ENCODE peak calls at places on chromosomes 4 and X, in six cellular contexts. One of them, this sample, is unnamed. For H3K9me3, the result is how much of the 10 kb centered on the place peaks cover.

GRCh38 chr4:3332498-3332897 is 39.7 kb downstream of the RGS12 start:
- DNase-seq in thoracic aorta: no peak
- DNase-seq in HCT116: no peak
- DNase-seq in CD8-positive, alpha-beta memory T cell: no peak
- DNase-seq in CD4-positive, CD25-positive, alpha-beta regulatory T cell: no peak
- DNase-seq in PC-3: no peak
- DNase-seq in this sample: no peak

GRCh38 chr4:179097741-179098140 is 1655.5 kb upstream of the AGA start:
- DNase-seq in thoracic aorta: no peak
- DNase-seq in HCT116: no peak
- DNase-seq in CD8-positive, alpha-beta memory T cell: no peak
- DNase-seq in CD4-positive, CD25-positive, alpha-beta regulatory T cell: no peak
- DNase-seq in PC-3: peak
- DNase-seq in this sample: no peak

GRCh38 chr4:79174855-79175254 is 151.0 kb downstream of the NAA11 start:
- DNase-seq in thoracic aorta: no peak
- DNase-seq in HCT116: no peak
- DNase-seq in CD8-positive, alpha-beta memory T cell: no peak
- DNase-seq in CD4-positive, CD25-positive, alpha-beta regulatory T cell: no peak
- DNase-seq in PC-3: no peak
- DNase-seq in this sample: no peak

GRCh38 chr4:26263165-26263564 is 57.6 kb upstream of the RBPJ start:
- DNase-seq in thoracic aorta: no peak
- DNase-seq in HCT116: peak
- DNase-seq in CD8-positive, alpha-beta memory T cell: no peak
- DNase-seq in CD4-positive, CD25-positive, alpha-beta regulatory T cell: peak
- DNase-seq in PC-3: peak
- DNase-seq in this sample: no peak

GRCh38 chr4:124111922-124112321 is 600.6 kb downstream of the ANKRD50 start:
- DNase-seq in thoracic aorta: no peak
- DNase-seq in HCT116: peak
- DNase-seq in CD8-positive, alpha-beta memory T cell: no peak
- DNase-seq in CD4-positive, CD25-positive, alpha-beta regulatory T cell: peak
- DNase-seq in PC-3: peak
- DNase-seq in this sample: no peak

GRCh38 chr4:76806336-76806735 is 91.6 kb downstream of the SOWAHB start:
- DNase-seq in thoracic aorta: no peak
- DNase-seq in HCT116: no peak
- DNase-seq in CD8-positive, alpha-beta memory T cell: no peak
- DNase-seq in CD4-positive, CD25-positive, alpha-beta regulatory T cell: no peak
- DNase-seq in PC-3: no peak
- DNase-seq in this sample: no peak

GRCh38 chr4:5804656-5805055 is 88.2 kb downstream of the CRMP1 start:
- DNase-seq in thoracic aorta: no peak
- DNase-seq in HCT116: no peak
- DNase-seq in CD8-positive, alpha-beta memory T cell: no peak
- DNase-seq in CD4-positive, CD25-positive, alpha-beta regulatory T cell: no peak
- DNase-seq in PC-3: no peak
- DNase-seq in this sample: no peak

GRCh38 chr4:150782921-150783320 is 201.0 kb downstream of the MAB21L2 start:
- DNase-seq in thoracic aorta: no peak
- DNase-seq in HCT116: no peak
- DNase-seq in CD8-positive, alpha-beta memory T cell: no peak
- DNase-seq in CD4-positive, CD25-positive, alpha-beta regulatory T cell: no peak
- DNase-seq in PC-3: no peak
- DNase-seq in this sample: peak

GRCh38 chr4:153566751-153567150 is 100.6 kb downstream of the TMEM131L start:
- DNase-seq in thoracic aorta: no peak
- DNase-seq in HCT116: no peak
- DNase-seq in CD8-positive, alpha-beta memory T cell: no peak
- DNase-seq in CD4-positive, CD25-positive, alpha-beta regulatory T cell: no peak
- DNase-seq in PC-3: no peak
- DNase-seq in this sample: no peak

GRCh38 chr4:57182132-57182874 is 72.1 kb upstream of the IGFBP7 start:
- DNase-seq in thoracic aorta: no peak
- DNase-seq in HCT116: no peak
- DNase-seq in CD8-positive, alpha-beta memory T cell: no peak
- DNase-seq in CD4-positive, CD25-positive, alpha-beta regulatory T cell: no peak
- DNase-seq in PC-3: no peak
- DNase-seq in this sample: peak

GRCh38 chrX:98506907-98507306 is 1623.2 kb downstream of the RPA4 start:
- DNase-seq in thoracic aorta: no peak
- DNase-seq in HCT116: no peak
- DNase-seq in CD8-positive, alpha-beta memory T cell: no peak
- DNase-seq in CD4-positive, CD25-positive, alpha-beta regulatory T cell: no peak
- DNase-seq in PC-3: peak
- DNase-seq in this sample: no peak

GRCh38 chr4:39526283-39526682 is 956 bp downstream of the UGDH start:
- DNase-seq in thoracic aorta: no peak
- DNase-seq in HCT116: no peak
- DNase-seq in CD8-positive, alpha-beta memory T cell: no peak
- DNase-seq in CD4-positive, CD25-positive, alpha-beta regulatory T cell: no peak
- DNase-seq in PC-3: peak
- DNase-seq in this sample: no peak

GRCh38 chr4:151781026-151781425 is 20.2 kb upstream of the GATB start:
- DNase-seq in thoracic aorta: no peak
- DNase-seq in HCT116: no peak
- DNase-seq in CD8-positive, alpha-beta memory T cell: no peak
- DNase-seq in CD4-positive, CD25-positive, alpha-beta regulatory T cell: no peak
- DNase-seq in PC-3: no peak
- DNase-seq in this sample: no peak

GRCh38 chrX:141341341-141341740 is 99.0 kb upstream of the SPANXC start:
- DNase-seq in thoracic aorta: no peak
- DNase-seq in HCT116: no peak
- DNase-seq in CD8-positive, alpha-beta memory T cell: no peak
- DNase-seq in CD4-positive, CD25-positive, alpha-beta regulatory T cell: no peak
- DNase-seq in PC-3: peak
- DNase-seq in this sample: no peak

GRCh38 chr4:92121099-92121498 is 182.7 kb upstream of the GRID2 start:
- DNase-seq in thoracic aorta: no peak
- DNase-seq in HCT116: no peak
- DNase-seq in CD8-positive, alpha-beta memory T cell: no peak
- DNase-seq in CD4-positive, CD25-positive, alpha-beta regulatory T cell: no peak
- DNase-seq in PC-3: peak
- DNase-seq in this sample: peak

GRCh38 chr4:5842456-5842855 is 50.4 kb downstream of the CRMP1 start:
- DNase-seq in thoracic aorta: no peak
- DNase-seq in HCT116: no peak
- DNase-seq in CD8-positive, alpha-beta memory T cell: no peak
- DNase-seq in CD4-positive, CD25-positive, alpha-beta regulatory T cell: no peak
- DNase-seq in PC-3: no peak
- DNase-seq in this sample: no peak

GRCh38 chrX:4249401-4249800 is 536.0 kb upstream of the PRKX start:
- DNase-seq in thoracic aorta: no peak
- DNase-seq in HCT116: no peak
- DNase-seq in CD8-positive, alpha-beta memory T cell: no peak
- DNase-seq in CD4-positive, CD25-positive, alpha-beta regulatory T cell: no peak
- DNase-seq in PC-3: no peak
- DNase-seq in this sample: no peak

GRCh38 chr4:180909279-180909678 is 1333.9 kb upstream of the TENM3 start:
- DNase-seq in thoracic aorta: no peak
- DNase-seq in HCT116: peak
- DNase-seq in CD8-positive, alpha-beta memory T cell: no peak
- DNase-seq in CD4-positive, CD25-positive, alpha-beta regulatory T cell: no peak
- DNase-seq in PC-3: peak
- DNase-seq in this sample: no peak

GRCh38 chr4:13515268-13515667 is 29.0 kb downstream of the NKX3-2 start:
- DNase-seq in thoracic aorta: no peak
- DNase-seq in HCT116: no peak
- DNase-seq in CD8-positive, alpha-beta memory T cell: no peak
- DNase-seq in CD4-positive, CD25-positive, alpha-beta regulatory T cell: no peak
- DNase-seq in PC-3: no peak
- DNase-seq in this sample: no peak

GRCh38 chr4:11480683-11481082 is 52.0 kb upstream of the HS3ST1 start:
- DNase-seq in thoracic aorta: no peak
- DNase-seq in HCT116: no peak
- DNase-seq in CD8-positive, alpha-beta memory T cell: no peak
- DNase-seq in CD4-positive, CD25-positive, alpha-beta regulatory T cell: peak
- DNase-seq in PC-3: peak
- DNase-seq in this sample: no peak

GRCh38 chr4:166165829-166166420 is 292.9 kb downstream of the TLL1 start:
- DNase-seq in thoracic aorta: no peak
- DNase-seq in HCT116: peak
- DNase-seq in CD8-positive, alpha-beta memory T cell: peak
- DNase-seq in CD4-positive, CD25-positive, alpha-beta regulatory T cell: peak
- DNase-seq in PC-3: peak
- DNase-seq in this sample: peak

GRCh38 chr4:10045481-10045880 is 24.2 kb upstream of the SLC2A9 start:
- DNase-seq in thoracic aorta: no peak
- DNase-seq in HCT116: peak
- DNase-seq in CD8-positive, alpha-beta memory T cell: no peak
- DNase-seq in CD4-positive, CD25-positive, alpha-beta regulatory T cell: no peak
- DNase-seq in PC-3: peak
- DNase-seq in this sample: no peak

GRCh38 chr4:135735543-135735942 is 1534.0 kb upstream of the PABPC4L start:
- DNase-seq in thoracic aorta: no peak
- DNase-seq in HCT116: no peak
- DNase-seq in CD8-positive, alpha-beta memory T cell: no peak
- DNase-seq in CD4-positive, CD25-positive, alpha-beta regulatory T cell: no peak
- DNase-seq in PC-3: no peak
- DNase-seq in this sample: no peak

GRCh38 chrX:39484159-39484558 is 613.6 kb downstream of the BCOR start:
- DNase-seq in thoracic aorta: no peak
- DNase-seq in HCT116: no peak
- DNase-seq in CD8-positive, alpha-beta memory T cell: no peak
- DNase-seq in CD4-positive, CD25-positive, alpha-beta regulatory T cell: no peak
- DNase-seq in PC-3: no peak
- DNase-seq in this sample: no peak

GRCh38 chr4:149553959-149554520 is 261.6 kb downstream of the IQCM start:
- DNase-seq in thoracic aorta: no peak
- DNase-seq in HCT116: no peak
- DNase-seq in CD8-positive, alpha-beta memory T cell: no peak
- DNase-seq in CD4-positive, CD25-positive, alpha-beta regulatory T cell: no peak
- DNase-seq in PC-3: no peak
- DNase-seq in this sample: peak

GRCh38 chrX:20026278-20026677 is 35.4 kb upstream of the BCLAF3 start:
- DNase-seq in thoracic aorta: no peak
- DNase-seq in HCT116: no peak
- DNase-seq in CD8-positive, alpha-beta memory T cell: no peak
- DNase-seq in CD4-positive, CD25-positive, alpha-beta regulatory T cell: no peak
- DNase-seq in PC-3: peak
- DNase-seq in this sample: no peak

GRCh38 chr4:142660728-142661127 is 185.4 kb downstream of the INPP4B start:
- DNase-seq in thoracic aorta: no peak
- DNase-seq in HCT116: no peak
- DNase-seq in CD8-positive, alpha-beta memory T cell: no peak
- DNase-seq in CD4-positive, CD25-positive, alpha-beta regulatory T cell: no peak
- DNase-seq in PC-3: no peak
- DNase-seq in this sample: no peak

GRCh38 chr4:23458061-23458460 is 431.8 kb downstream of the PPARGC1A start:
- DNase-seq in thoracic aorta: no peak
- DNase-seq in HCT116: no peak
- DNase-seq in CD8-positive, alpha-beta memory T cell: no peak
- DNase-seq in CD4-positive, CD25-positive, alpha-beta regulatory T cell: no peak
- DNase-seq in PC-3: no peak
- DNase-seq in this sample: no peak

GRCh38 chr4:92387459-92388069 is 83.8 kb downstream of the GRID2 start:
- DNase-seq in thoracic aorta: no peak
- DNase-seq in HCT116: peak
- DNase-seq in CD8-positive, alpha-beta memory T cell: no peak
- DNase-seq in CD4-positive, CD25-positive, alpha-beta regulatory T cell: peak
- DNase-seq in PC-3: peak
- DNase-seq in this sample: peak

GRCh38 chr4:28436191-28437080 is 1575.8 kb downstream of the STIM2 start:
- DNase-seq in thoracic aorta: no peak
- DNase-seq in HCT116: no peak
- DNase-seq in CD8-positive, alpha-beta memory T cell: no peak
- DNase-seq in CD4-positive, CD25-positive, alpha-beta regulatory T cell: no peak
- DNase-seq in PC-3: peak
- DNase-seq in this sample: no peak

GRCh38 chrX:53538781-53539180 is 104.6 kb upstream of the HSD17B10 start:
- DNase-seq in thoracic aorta: no peak
- DNase-seq in HCT116: no peak
- DNase-seq in CD8-positive, alpha-beta memory T cell: no peak
- DNase-seq in CD4-positive, CD25-positive, alpha-beta regulatory T cell: no peak
- DNase-seq in PC-3: no peak
- DNase-seq in this sample: no peak

GRCh38 chrX:129769467-129770154 is 10.1 kb upstream of the SASH3 start:
- DNase-seq in thoracic aorta: no peak
- DNase-seq in HCT116: no peak
- DNase-seq in CD8-positive, alpha-beta memory T cell: peak
- DNase-seq in CD4-positive, CD25-positive, alpha-beta regulatory T cell: peak
- DNase-seq in PC-3: no peak
- DNase-seq in this sample: no peak

GRCh38 chr4:165095291-165095690 is 17.4 kb downstream of the TMEM192 start:
- DNase-seq in thoracic aorta: no peak
- DNase-seq in HCT116: no peak
- DNase-seq in CD8-positive, alpha-beta memory T cell: no peak
- DNase-seq in CD4-positive, CD25-positive, alpha-beta regulatory T cell: no peak
- DNase-seq in PC-3: no peak
- DNase-seq in this sample: no peak
- H3K9me3 ChIP-seq in thoracic aorta: under half
- H3K9me3 ChIP-seq in HCT116: under half
- H3K9me3 ChIP-seq in CD8-positive, alpha-beta memory T cell: under half
- H3K9me3 ChIP-seq in CD4-positive, CD25-positive, alpha-beta regulatory T cell: under half
- H3K9me3 ChIP-seq in PC-3: under half
- H3K9me3 ChIP-seq in this sample: under half

GRCh38 chrX:40843643-40844042 is 108.3 kb upstream of the MED14 start:
- DNase-seq in thoracic aorta: no peak
- DNase-seq in HCT116: no peak
- DNase-seq in CD8-positive, alpha-beta memory T cell: no peak
- DNase-seq in CD4-positive, CD25-positive, alpha-beta regulatory T cell: no peak
- DNase-seq in PC-3: peak
- DNase-seq in this sample: no peak

GRCh38 chrX:40849906-40850672 is 114.7 kb upstream of the MED14 start:
- DNase-seq in thoracic aorta: no peak
- DNase-seq in HCT116: no peak
- DNase-seq in CD8-positive, alpha-beta memory T cell: no peak
- DNase-seq in CD4-positive, CD25-positive, alpha-beta regulatory T cell: no peak
- DNase-seq in PC-3: no peak
- DNase-seq in this sample: no peak

GRCh38 chrX:40845331-40845911 is 110.1 kb upstream of the MED14 start:
- DNase-seq in thoracic aorta: no peak
- DNase-seq in HCT116: no peak
- DNase-seq in CD8-positive, alpha-beta memory T cell: no peak
- DNase-seq in CD4-positive, CD25-positive, alpha-beta regulatory T cell: no peak
- DNase-seq in PC-3: peak
- DNase-seq in this sample: peak

GRCh38 chrX:40844476-40844875 is 109.1 kb upstream of the MED14 start:
- DNase-seq in thoracic aorta: no peak
- DNase-seq in HCT116: no peak
- DNase-seq in CD8-positive, alpha-beta memory T cell: no peak
- DNase-seq in CD4-positive, CD25-positive, alpha-beta regulatory T cell: no peak
- DNase-seq in PC-3: no peak
- DNase-seq in this sample: no peak
- H3K9me3 ChIP-seq in thoracic aorta: under half
- H3K9me3 ChIP-seq in HCT116: under half
- H3K9me3 ChIP-seq in CD8-positive, alpha-beta memory T cell: under half
- H3K9me3 ChIP-seq in CD4-positive, CD25-positive, alpha-beta regulatory T cell: under half
- H3K9me3 ChIP-seq in PC-3: under half
- H3K9me3 ChIP-seq in this sample: under half

GRCh38 chr4:170214101-170214500 is 124.3 kb upstream of the AADAT start:
- DNase-seq in thoracic aorta: no peak
- DNase-seq in HCT116: no peak
- DNase-seq in CD8-positive, alpha-beta memory T cell: no peak
- DNase-seq in CD4-positive, CD25-positive, alpha-beta regulatory T cell: no peak
- DNase-seq in PC-3: no peak
- DNase-seq in this sample: no peak
- H3K9me3 ChIP-seq in thoracic aorta: under half
- H3K9me3 ChIP-seq in HCT116: under half
- H3K9me3 ChIP-seq in CD8-positive, alpha-beta memory T cell: under half
- H3K9me3 ChIP-seq in CD4-positive, CD25-positive, alpha-beta regulatory T cell: under half
- H3K9me3 ChIP-seq in PC-3: under half
- H3K9me3 ChIP-seq in this sample: under half

GRCh38 chr4:32268949-32269348 is 1548.8 kb downstream of the PCDH7 start:
- DNase-seq in thoracic aorta: no peak
- DNase-seq in HCT116: peak
- DNase-seq in CD8-positive, alpha-beta memory T cell: no peak
- DNase-seq in CD4-positive, CD25-positive, alpha-beta regulatory T cell: no peak
- DNase-seq in PC-3: peak
- DNase-seq in this sample: no peak
- H3K9me3 ChIP-seq in thoracic aorta: under half
- H3K9me3 ChIP-seq in HCT116: under half
- H3K9me3 ChIP-seq in CD8-positive, alpha-beta memory T cell: under half
- H3K9me3 ChIP-seq in CD4-positive, CD25-positive, alpha-beta regulatory T cell: under half
- H3K9me3 ChIP-seq in PC-3: under half
- H3K9me3 ChIP-seq in this sample: under half

This sample was measured in thyroid gland.